ENCODE peak calls at places on chromosomes 5 and 9, in five cellular contexts. L is lower lobe of right lung, I is neural crest cell, U is Calu3, B is tibial artery. Z is an unnamed sample.

GRCh38 chr9:93207326-93207814 is 23.4 kb downstream of the WNK2 start:
- DNase-seq in L (peak; percentile 40), I (no peak), U (no peak), B (peak; percentile 80), Z (no peak)

GRCh38 chr5:57499262-57500050 is 16.8 kb upstream of the ACTBL2 start:
- DNase-seq in L (no peak), I (no peak), U (peak; percentile 52), B (no peak), Z (peak; percentile 26)

GRCh38 chr5:8685704-8686103 is 816.8 kb downstream of the MTRR start:
- DNase-seq in L (no peak), I (no peak), U (no peak), B (no peak), Z (no peak)

GRCh38 chr5:135560858-135561257 is 17.9 kb downstream of the CXCL14 start:
- DNase-seq in L (peak; percentile 80), I (peak; percentile 92), U (peak; percentile 91), B (peak; percentile 78), Z (peak; percentile 86)

GRCh38 chr9:73053543-73053942 is 98.1 kb upstream of the ANXA1 start:
- DNase-seq in L (no peak), I (no peak), U (no peak), B (no peak), Z (no peak)

GRCh38 chr5:30337084-30337573 is 856.4 kb upstream of the CDH6 start:
- DNase-seq in L (no peak), I (no peak), U (no peak), B (no peak), Z (no peak)

GRCh38 chr9:8802242-8802641 is 1002.7 kb upstream of the DMAC1 start:
- DNase-seq in L (no peak), I (no peak), U (no peak), B (no peak), Z (no peak)

GRCh38 chr5:172492097-172492840 is 37.9 kb upstream of the SH3PXD2B start:
- DNase-seq in L (no peak), I (no peak), U (no peak), B (peak; percentile 50), Z (no peak)

GRCh38 chr5:92594031-92594430 is 987.0 kb downstream of the NR2F1-AS1 start:
- DNase-seq in L (no peak), I (no peak), U (no peak), B (no peak), Z (no peak)

GRCh38 chr5:151251001-151251551 is 1.9 kb upstream of the GM2A start:
- DNase-seq in L (no peak), I (no peak), U (no peak), B (no peak), Z (no peak)

GRCh38 chr5:126052120-126052519 is 371.1 kb upstream of the GRAMD2B start:
- DNase-seq in L (no peak), I (no peak), U (no peak), B (no peak), Z (no peak)

GRCh38 chr9:109119439-109120203 is at the start of gene TMEM245:
- DNase-seq in L (peak; percentile 97), I (peak; percentile 88), U (peak; percentile 91), B (peak; percentile 99), Z (peak; percentile 91)

GRCh38 chr5:598564-598890 is 13.6 kb upstream of the CEP72 start:
- DNase-seq in L (no peak), I (no peak), U (no peak), B (peak; percentile 25), Z (no peak)

GRCh38 chr5:133109655-133110483 is 58.1 kb downstream of the HSPA4 start:
- DNase-seq in L (no peak), I (no peak), U (no peak), B (peak; percentile 77), Z (no peak)

GRCh38 chr5:19987594-19988345 is at the start of gene CDH18:
- DNase-seq in L (peak; percentile 45), I (peak; percentile 55), U (peak; percentile 29), B (peak; percentile 56), Z (peak; percentile 69)

GRCh38 chr9:94533155-94533554 is 21.7 kb upstream of the PCAT7 start:
- DNase-seq in L (no peak), I (no peak), U (no peak), B (no peak), Z (no peak)

GRCh38 chr5:40911278-40911677 is 2.0 kb downstream of the C7 start:
- DNase-seq in L (no peak), I (no peak), U (no peak), B (no peak), Z (no peak)

GRCh38 chr9:4099961-4100360 is 199.9 kb downstream of the GLIS3 start:
- DNase-seq in L (no peak), I (no peak), U (no peak), B (no peak), Z (no peak)

GRCh38 chr9:126217121-126217520 is 109.5 kb upstream of the MVB12B start:
- DNase-seq in L (no peak), I (no peak), U (no peak), B (no peak), Z (no peak)

GRCh38 chr9:131661954-131662621 is 77.8 kb downstream of the RAPGEF1 start:
- DNase-seq in L (no peak), I (no peak), U (no peak), B (no peak), Z (no peak)

GRCh38 chr9:107277801-107278200 is 5.3 kb upstream of the RAD23B start:
- DNase-seq in L (no peak), I (no peak), U (no peak), B (no peak), Z (no peak)

GRCh38 chr5:132411382-132411925 is 41.9 kb downstream of the SLC22A5 start:
- DNase-seq in L (no peak), I (no peak), U (peak; percentile 41), B (no peak), Z (no peak)

GRCh38 chr5:94707359-94707758 is 88.9 kb downstream of the SLF1 start:
- DNase-seq in L (no peak), I (no peak), U (no peak), B (no peak), Z (no peak)

GRCh38 chr5:107154598-107154997 is 516.1 kb downstream of the EFNA5 start:
- DNase-seq in L (no peak), I (no peak), U (no peak), B (no peak), Z (no peak)

GRCh38 chr5:177147239-177147638 is 13.7 kb downstream of the NSD1 start:
- DNase-seq in L (no peak), I (no peak), U (no peak), B (no peak), Z (no peak)

GRCh38 chr5:67176931-67177330 is 19.7 kb downstream of the CD180 start:
- DNase-seq in L (no peak), I (no peak), U (no peak), B (no peak), Z (no peak)

GRCh38 chr5:179256229-179257189 is 88.8 kb downstream of the ADAMTS2 start:
- DNase-seq in L (no peak), I (no peak), U (no peak), B (no peak), Z (no peak)

GRCh38 chr5:38329132-38329715 is 70.9 kb downstream of the EGFLAM start:
- DNase-seq in L (no peak), I (no peak), U (peak; percentile 11), B (no peak), Z (no peak)

GRCh38 chr9:135555910-135556309 is 5.6 kb upstream of the PAEP start:
- DNase-seq in L (no peak), I (no peak), U (no peak), B (no peak), Z (no peak)

GRCh38 chr9:89430995-89431394 is 66.9 kb downstream of the SEMA4D start:
- DNase-seq in L (no peak), I (no peak), U (no peak), B (no peak), Z (no peak)

GRCh38 chr9:89427621-89428221 is 70.2 kb downstream of the SEMA4D start:
- DNase-seq in L (no peak), I (no peak), U (no peak), B (no peak), Z (no peak)

GRCh38 chr9:89426389-89426961 is 71.4 kb downstream of the SEMA4D start:
- DNase-seq in L (peak; percentile 37), I (no peak), U (no peak), B (no peak), Z (no peak)

GRCh38 chr9:89428222-89428761 is 69.6 kb downstream of the SEMA4D start:
- DNase-seq in L (no peak), I (no peak), U (no peak), B (no peak), Z (no peak)

GRCh38 chr9:89428901-89429890 is 68.7 kb downstream of the SEMA4D start:
- DNase-seq in L (no peak), I (no peak), U (no peak), B (no peak), Z (peak; percentile 20)
- TF ChIP-seq CTCF in L (no peak), I (peak; percentile 34), U (no peak), B (no peak), Z (peak; percentile 65)

GRCh38 chr5:140962190-140962589 is 4.1 kb upstream of the PCDHAC2 start:
- DNase-seq in L (no peak), I (no peak), U (no peak), B (no peak), Z (no peak)
- TF ChIP-seq CTCF in L (no peak), I (no peak), U (no peak), B (no peak), Z (no peak)

GRCh38 chr9:90854637-90855036 is 53.0 kb downstream of the SYK start:
- DNase-seq in L (no peak), I (no peak), U (no peak), B (no peak), Z (no peak)

GRCh38 chr9:90847971-90848370 is 46.4 kb downstream of the SYK start:
- DNase-seq in L (no peak), I (no peak), U (no peak), B (no peak), Z (no peak)

GRCh38 chr9:90848866-90849265 is 47.2 kb downstream of the SYK start:
- DNase-seq in L (no peak), I (no peak), U (no peak), B (no peak), Z (no peak)

GRCh38 chr9:90853945-90854344 is 52.3 kb downstream of the SYK start:
- DNase-seq in L (no peak), I (no peak), U (no peak), B (no peak), Z (no peak)

DNA sequence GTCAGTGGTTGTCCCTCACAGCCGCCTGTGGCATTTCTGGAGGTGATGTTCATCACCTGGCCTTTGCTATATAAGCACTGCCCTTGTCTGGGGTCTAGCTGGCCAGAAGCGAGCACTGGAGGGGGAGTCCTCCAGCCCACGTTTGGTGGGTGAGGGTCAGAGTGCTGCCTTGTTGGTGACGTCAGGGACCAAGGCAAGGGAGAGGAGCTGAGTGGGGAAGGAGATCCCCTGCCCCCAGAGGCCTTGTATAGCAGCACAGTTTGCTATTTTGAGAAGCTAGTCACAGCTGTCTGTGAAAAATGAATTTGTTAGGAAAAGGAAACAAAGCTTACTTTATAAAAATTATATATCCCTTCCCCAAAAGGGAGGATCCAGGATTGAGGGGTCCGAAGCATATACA is 49.8 kb downstream of the SYK start:
- DNase-seq in L (no peak), I (no peak), U (no peak), B (no peak), Z (no peak)
- TF ChIP-seq CTCF in L (no peak), I (no peak), U (no peak), B (no peak), Z (no peak)

GRCh38 chr9:91182429-91182828 is 179.3 kb downstream of the AUH start:
- DNase-seq in L (no peak), I (no peak), U (peak; percentile 51), B (peak; percentile 9), Z (no peak)
- TF ChIP-seq CTCF in L (no peak), I (no peak), U (no peak), B (no peak), Z (no peak)

GRCh38 chr5:150045512-150045911 is 40.8 kb downstream of the CSF1R start:
- DNase-seq in L (no peak), I (no peak), U (no peak), B (no peak), Z (no peak)
- TF ChIP-seq CTCF in L (no peak), I (peak; percentile 20), U (no peak), B (no peak), Z (peak; percentile 44)